ENCODE peak calls at places on chromosomes 7 and 10, in seven cellular contexts. R is neural progenitor cell, L is AG04450, V is nephron progenitor cell, T is breast epithelium, Q is astrocyte of the spinal cord, Y is cardiac fibroblast. I is an unnamed sample.

GRCh38 chr7:141788296-141788695 is 1.7 kb upstream of the TAS2R5 start:
- DNase-seq in R (no peak), L (no peak), V (no peak), T (no peak), Q (no peak), Y (no peak), I (no peak)

GRCh38 chr7:101402081-101402779 is 39.6 kb downstream of the COL26A1 start:
- DNase-seq in R (peak), L (no peak), V (peak), T (no peak), Q (peak), Y (no peak), I (no peak)

GRCh38 chr10:121930729-121931085 is 2.9 kb upstream of the ATE1 start:
- DNase-seq in R (no peak), L (no peak), V (no peak), T (no peak), Q (no peak), Y (no peak), I (no peak)

GRCh38 chr7:150447966-150448788 is 2.3 kb upstream of the GIMAP8 start:
- DNase-seq in R (no peak), L (no peak), V (no peak), T (no peak), Q (no peak), Y (no peak), I (no peak)

GRCh38 chr10:113045155-113046055 is 95.4 kb downstream of the TCF7L2 start:
- DNase-seq in R (no peak), L (peak), V (no peak), T (no peak), Q (peak), Y (peak), I (peak)

GRCh38 chr10:117411440-117412428 is 36.5 kb upstream of the PDZD8 start:
- DNase-seq in R (no peak), L (no peak), V (no peak), T (no peak), Q (no peak), Y (no peak), I (no peak)

GRCh38 chr10:70190581-70190980 is 20.3 kb upstream of the SAR1A start:
- DNase-seq in R (no peak), L (no peak), V (no peak), T (no peak), Q (no peak), Y (peak), I (peak)

GRCh38 chr10:13930123-13930522 is 343.4 kb downstream of the PRPF18 start:
- DNase-seq in R (peak), L (no peak), V (no peak), T (no peak), Q (no peak), Y (no peak), I (peak)

GRCh38 chr10:49611815-49612512 is 1.9 kb downstream of the SLC18A3 start:
- DNase-seq in R (peak), L (no peak), V (no peak), T (peak), Q (no peak), Y (no peak), I (no peak)

GRCh38 chr7:156179872-156180390 is 367.7 kb upstream of the SHH start:
- DNase-seq in R (no peak), L (no peak), V (no peak), T (no peak), Q (no peak), Y (no peak), I (no peak)

GRCh38 chr10:45008524-45009161 is 7.9 kb downstream of the ZNF22 start:
- DNase-seq in R (peak), L (peak), V (peak), T (no peak), Q (peak), Y (peak), I (peak)

GRCh38 chr7:732094-732541 is 5.0 kb upstream of the PRKAR1B start:
- DNase-seq in R (no peak), L (no peak), V (no peak), T (peak), Q (peak), Y (peak), I (peak)

GRCh38 chr10:97830064-97830463 is 19.6 kb upstream of the GOLGA7B start:
- DNase-seq in R (no peak), L (no peak), V (no peak), T (no peak), Q (no peak), Y (no peak), I (no peak)

GRCh38 chr10:112723876-112724275 is 226.2 kb upstream of the TCF7L2 start:
- DNase-seq in R (no peak), L (no peak), V (no peak), T (no peak), Q (no peak), Y (no peak), I (no peak)

GRCh38 chr10:52451817-52452216 is 137.7 kb downstream of the DKK1 start:
- DNase-seq in R (no peak), L (no peak), V (no peak), T (no peak), Q (peak), Y (peak), I (peak)

GRCh38 chr7:29249860-29250259 is 55.3 kb downstream of the CHN2 start:
- DNase-seq in R (no peak), L (no peak), V (no peak), T (no peak), Q (no peak), Y (no peak), I (no peak)

GRCh38 chr7:155763721-155764431 is 48.4 kb downstream of the SHH start:
- DNase-seq in R (no peak), L (peak), V (no peak), T (no peak), Q (peak), Y (peak), I (peak)

GRCh38 chr10:77485847-77486246 is 151.8 kb downstream of the KCNMA1 start:
- DNase-seq in R (no peak), L (no peak), V (no peak), T (no peak), Q (no peak), Y (no peak), I (no peak)

GRCh38 chr10:70477661-70478162 is 855 bp upstream of the PALD1 start:
- DNase-seq in R (peak), L (no peak), V (peak), T (no peak), Q (no peak), Y (no peak), I (no peak)

GRCh38 chr7:158812684-158813083 is 16.6 kb downstream of the ESYT2 start:
- DNase-seq in R (no peak), L (no peak), V (no peak), T (no peak), Q (no peak), Y (no peak), I (no peak)

GRCh38 chr10:93718937-93719725 is 16.7 kb upstream of the FRA10AC1 start:
- DNase-seq in R (peak), L (no peak), V (no peak), T (no peak), Q (no peak), Y (no peak), I (peak)

GRCh38 chr7:134327896-134328295 is 11.2 kb upstream of the SLC35B4 start:
- DNase-seq in R (peak), L (no peak), V (peak), T (no peak), Q (peak), Y (peak), I (peak)

GRCh38 chr7:17298840-17299476 is 506 bp downstream of the AHR start:
- DNase-seq in R (peak), L (no peak), V (peak), T (peak), Q (peak), Y (no peak), I (peak)

GRCh38 chr7:37916017-37916672 is 472 bp downstream of the SFRP4 start:
- DNase-seq in R (peak), L (no peak), V (peak), T (no peak), Q (no peak), Y (peak), I (no peak)

GRCh38 chr7:143449793-143450192 is 6.5 kb downstream of the TAS2R60 start:
- DNase-seq in R (no peak), L (no peak), V (no peak), T (no peak), Q (no peak), Y (no peak), I (no peak)

GRCh38 chr7:18626086-18626485 is 130.5 kb downstream of the HDAC9 start:
- DNase-seq in R (no peak), L (no peak), V (no peak), T (no peak), Q (no peak), Y (no peak), I (no peak)

GRCh38 chr10:115572740-115573455 is 479.7 kb downstream of the ATRNL1 start:
- DNase-seq in R (peak), L (no peak), V (peak), T (no peak), Q (no peak), Y (no peak), I (no peak)
- TF ChIP-seq CTCF in R (peak), L (peak), V (peak), T (no peak), Q (peak), Y (no peak), I (peak)

GRCh38 chr10:125734823-125735222 is 15.3 kb downstream of the EDRF1 start:
- DNase-seq in R (no peak), L (no peak), V (no peak), T (no peak), Q (no peak), Y (no peak), I (no peak)
- TF ChIP-seq CTCF in R (peak), L (peak), V (peak), T (no peak), Q (no peak), Y (no peak), I (no peak)

GRCh38 chr10:104925232-104925851 is 284.3 kb downstream of the SORCS3 start:
- DNase-seq in R (peak), L (no peak), V (peak), T (no peak), Q (peak), Y (peak), I (peak)
- TF ChIP-seq CTCF in R (peak), L (peak), V (peak), T (no peak), Q (peak), Y (no peak), I (peak)

GRCh38 chr7:135512135-135512887 is 2.4 kb upstream of the CNOT4 start:
- DNase-seq in R (peak), L (no peak), V (no peak), T (no peak), Q (peak), Y (peak), I (peak)

GRCh38 chr7:135508853-135509588 is 881 bp downstream of the CNOT4 start:
- DNase-seq in R (peak), L (no peak), V (peak), T (no peak), Q (peak), Y (peak), I (peak)

GRCh38 chr7:135509589-135509838 is 388 bp downstream of the CNOT4 start:
- DNase-seq in R (no peak), L (no peak), V (no peak), T (no peak), Q (no peak), Y (no peak), I (peak)

GRCh38 chr7:135509839-135510602 is at the start of gene CNOT4:
- DNase-seq in R (peak), L (peak), V (peak), T (peak), Q (peak), Y (peak), I (peak)

DNA sequence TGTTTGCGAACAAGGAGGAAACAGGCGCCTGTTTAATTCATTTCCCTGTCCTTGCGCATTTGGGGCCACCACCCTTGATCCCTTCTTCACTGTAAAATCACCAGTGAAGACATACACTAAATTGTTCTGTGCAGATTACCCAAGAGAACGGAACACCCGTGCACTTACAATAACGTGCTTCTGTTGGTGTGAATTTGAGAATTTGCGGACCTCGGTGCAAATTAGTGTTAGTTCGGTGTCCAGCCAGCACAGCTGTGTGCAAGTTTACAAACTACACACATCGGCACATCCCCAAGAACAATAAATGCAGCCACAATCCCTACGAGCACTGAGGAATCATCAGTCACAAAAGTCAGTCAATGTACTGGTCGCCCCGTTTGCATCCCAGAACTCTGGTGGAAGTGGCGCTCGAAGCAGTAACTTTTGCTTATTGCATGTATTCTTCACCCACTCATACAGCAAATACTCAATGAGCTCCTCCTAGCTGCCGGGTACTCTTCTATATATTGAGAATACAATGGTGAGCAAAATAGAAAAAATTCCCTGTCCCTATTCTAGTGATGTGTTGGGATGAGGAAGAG is 791 bp upstream of the CNOT4 start:
- DNase-seq in R (peak), L (no peak), V (no peak), T (no peak), Q (peak), Y (peak), I (peak)
- TF ChIP-seq CTCF in R (no peak), L (peak), V (no peak), T (no peak), Q (peak), Y (peak), I (peak)

DNA sequence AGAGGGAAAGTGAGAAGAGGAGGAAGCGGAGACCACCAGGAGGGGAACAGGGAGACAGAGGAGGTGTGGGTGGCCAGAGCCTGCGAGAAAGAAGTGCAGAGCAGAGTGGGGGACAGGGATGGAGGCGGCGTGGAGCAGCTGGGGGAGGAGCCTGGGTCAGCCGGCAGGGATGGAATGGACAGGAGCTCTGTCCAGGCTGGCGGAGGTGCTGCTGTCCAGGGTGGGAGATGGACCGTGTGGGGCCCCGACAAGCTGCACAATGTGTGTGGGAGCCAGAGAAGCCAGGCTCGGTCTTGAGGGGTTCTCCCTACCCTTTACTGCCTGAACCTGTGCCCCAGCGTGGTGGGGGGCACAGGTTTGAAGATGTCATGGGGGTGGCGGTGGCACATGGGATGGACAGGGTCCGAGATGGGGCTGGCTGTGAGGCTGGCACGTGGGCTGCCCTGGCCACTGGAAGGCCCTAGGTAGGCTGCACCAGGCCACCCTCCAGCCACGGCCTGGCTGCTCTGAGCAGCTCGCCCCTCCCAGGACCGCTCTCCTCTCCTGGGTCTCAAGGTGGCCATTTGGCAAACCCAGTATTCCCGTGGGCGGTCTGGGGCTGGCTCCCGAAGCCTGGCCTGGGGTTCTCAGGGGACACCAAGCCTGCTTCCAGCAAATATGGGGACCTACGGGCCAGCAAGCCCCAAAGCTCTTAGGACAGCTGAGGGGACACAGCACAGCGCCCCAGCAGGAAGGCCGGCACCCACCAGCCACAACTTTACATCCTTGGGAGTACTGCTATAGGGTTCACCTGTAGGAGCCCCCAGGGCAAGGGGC is 32.3 kb downstream of the YKT6 start:
- DNase-seq in R (no peak), L (no peak), V (no peak), T (no peak), Q (no peak), Y (no peak), I (no peak)
- TF ChIP-seq CTCF in R (no peak), L (no peak), V (no peak), T (no peak), Q (no peak), Y (no peak), I (no peak)

GRCh38 chr10:129866894-129867293 is 97.2 kb downstream of the EBF3 start:
- DNase-seq in R (no peak), L (no peak), V (no peak), T (no peak), Q (no peak), Y (no peak), I (no peak)
- TF ChIP-seq CTCF in R (no peak), L (no peak), V (no peak), T (no peak), Q (no peak), Y (no peak), I (no peak)

GRCh38 chr7:41315764-41316163 is 387.1 kb downstream of the INHBA start:
- DNase-seq in R (peak), L (no peak), V (no peak), T (no peak), Q (no peak), Y (no peak), I (no peak)
- TF ChIP-seq CTCF in R (peak), L (peak), V (no peak), T (no peak), Q (peak), Y (peak), I (peak)

GRCh38 chr10:67884842-67885680 is 605 bp downstream of the SIRT1 start:
- DNase-seq in R (peak), L (peak), V (peak), T (peak), Q (peak), Y (peak), I (peak)
- TF ChIP-seq CTCF in R (no peak), L (no peak), V (no peak), T (no peak), Q (no peak), Y (no peak), I (no peak)

GRCh38 chr10:73263948-73264347 is 11.5 kb upstream of the MRPS16 start:
- DNase-seq in R (no peak), L (no peak), V (no peak), T (no peak), Q (peak), Y (peak), I (peak)
- TF ChIP-seq CTCF in R (peak), L (peak), V (peak), T (no peak), Q (peak), Y (peak), I (peak)